ENCODE peak calls at places on chromosomes 1 and 21, in six cellular contexts. V is caudate nucleus, O is posterior cingulate gyrus, J is NCI-H1048, C is activated T-helper 1 cell treated with Interleukin-2 at 50 U/mL for 16 hours, R is endothelial cell of umbilical vein. F is an unnamed sample.

GRCh38 chr1:55252942-55253589 is 37.9 kb upstream of the USP24 start:
- DNase-seq in C (no peak), R (no peak), O (no peak), V (no peak), J (no peak), F (no peak)

GRCh38 chr1:71621785-71622184 is 541.0 kb upstream of the ZRANB2 start:
- DNase-seq in V (no peak), R (no peak), J (no peak), O (no peak), C (no peak), F (no peak)

GRCh38 chr1:36387141-36387949 is 1.6 kb upstream of the STK40 start:
- DNase-seq in V (peak; percentile 38), R (no peak), J (no peak), C (no peak), O (no peak), F (no peak)

GRCh38 chr1:46363121-46363520 is 22.5 kb downstream of the NSUN4 start:
- DNase-seq in O (no peak), C (no peak), R (no peak), V (no peak), J (no peak), F (no peak)

GRCh38 chr1:100622037-100622436 is 84.1 kb downstream of the GPR88 start:
- DNase-seq in C (no peak), V (peak; percentile 9), R (peak; percentile 96), O (no peak), J (no peak), F (no peak)

GRCh38 chr1:61073871-61074270 is 8.5 kb upstream of the NFIA start:
- DNase-seq in R (no peak), O (no peak), V (no peak), J (no peak), C (no peak), F (no peak)

GRCh38 chr1:8706995-8707396 is 110.4 kb downstream of the RERE start:
- DNase-seq in J (no peak), O (no peak), R (no peak), V (no peak), C (no peak), F (no peak)

GRCh38 chr1:22119626-22120468 is 23.1 kb downstream of the WNT4 start:
- DNase-seq in J (no peak), V (no peak), O (no peak), C (no peak), R (no peak), F (no peak)

GRCh38 chr1:82759035-82759434 is 958.3 kb downstream of the ADGRL2 start:
- DNase-seq in V (no peak), J (no peak), C (no peak), R (no peak), O (no peak), F (no peak)

GRCh38 chr1:24327886-24328285 is 8.7 kb downstream of the GRHL3 start:
- DNase-seq in V (no peak), C (no peak), J (no peak), R (no peak), O (no peak), F (no peak)

GRCh38 chr1:221961532-221962292 is 219.8 kb upstream of the DUSP10 start:
- DNase-seq in J (no peak), R (no peak), O (no peak), C (no peak), V (no peak), F (no peak)

GRCh38 chr1:116168277-116169032 is 57.3 kb downstream of the MAB21L3 start:
- DNase-seq in V (peak; percentile 72), J (peak; percentile 82), R (peak; percentile 53), O (peak; percentile 74), C (peak; percentile 75), F (no peak)

GRCh38 chr1:242629396-242629795 is 104.9 kb upstream of the PLD5 start:
- DNase-seq in O (no peak), R (no peak), J (no peak), V (no peak), C (no peak), F (no peak)

GRCh38 chr1:246117066-246117791 is 389.9 kb downstream of the SMYD3 start:
- DNase-seq in J (peak; percentile 58), O (no peak), V (peak; percentile 33), R (peak; percentile 70), C (peak; percentile 1), F (no peak)

GRCh38 chr1:45089711-45090110 is 77.7 kb downstream of the UROD start:
- DNase-seq in V (no peak), J (no peak), R (no peak), C (no peak), O (no peak), F (no peak)

GRCh38 chr1:17212009-17212408 is 7.1 kb downstream of the PADI1 start:
- DNase-seq in V (no peak), R (no peak), C (no peak), O (no peak), J (no peak), F (no peak)

GRCh38 chr1:77768006-77768405 is 8.4 kb upstream of the USP33 start:
- DNase-seq in O (no peak), V (no peak), R (no peak), C (no peak), J (no peak), F (no peak)

GRCh38 chr1:177567393-177567792 is 396.6 kb downstream of the BRINP2 start:
- DNase-seq in J (no peak), R (no peak), V (no peak), C (no peak), O (no peak), F (no peak)

GRCh38 chr1:245500546-245500945 is 345.8 kb downstream of the KIF26B start:
- DNase-seq in V (no peak), R (no peak), O (no peak), C (no peak), J (no peak), F (no peak)

GRCh38 chr1:9639190-9639589 is 12.3 kb upstream of the PIK3CD start:
- DNase-seq in V (no peak), O (no peak), C (no peak), J (no peak), R (no peak), F (no peak)

GRCh38 chr1:169060010-169060722 is 46.3 kb upstream of the ATP1B1 start:
- DNase-seq in O (no peak), V (no peak), J (no peak), C (no peak), R (no peak), F (no peak)

GRCh38 chr1:166730299-166730888 is 108.9 kb upstream of the POGK start:
- DNase-seq in J (no peak), C (no peak), R (no peak), V (no peak), O (no peak), F (no peak)

GRCh38 chr1:155466996-155467395 is 95.6 kb downstream of the ASH1L start:
- DNase-seq in O (no peak), J (no peak), V (no peak), C (no peak), R (peak; percentile 57), F (no peak)

GRCh38 chr1:44610527-44611148 is 63.6 kb downstream of the TMEM53 start:
- DNase-seq in V (no peak), O (no peak), J (no peak), C (no peak), R (no peak), F (no peak)

GRCh38 chr1:225700164-225700740 is 47.3 kb upstream of the ENAH start:
- DNase-seq in R (peak; percentile 67), C (no peak), O (no peak), J (peak; percentile 43), V (no peak), F (no peak)

GRCh38 chr1:80056179-80056578 is 1049.6 kb upstream of the ADGRL4 start:
- DNase-seq in J (no peak), R (no peak), O (no peak), V (no peak), C (no peak), F (no peak)

GRCh38 chr1:66752000-66752592 is at the start of gene DYNLT5:
- DNase-seq in V (no peak), O (peak; percentile 64), C (no peak), J (no peak), R (peak; percentile 72), F (no peak)

GRCh38 chr1:166980818-166981217 is 5.5 kb upstream of the ILDR2 start:
- DNase-seq in O (no peak), R (no peak), V (no peak), J (no peak), C (no peak), F (no peak)

GRCh38 chr1:101632548-101633256 is 364.0 kb downstream of the OLFM3 start:
- DNase-seq in C (no peak), J (no peak), O (no peak), R (no peak), V (no peak), F (no peak)

GRCh38 chr21:44090332-44090731 is 16.9 kb upstream of the PWP2 start:
- DNase-seq in C (no peak), V (no peak), R (no peak), O (no peak), J (no peak), F (no peak)

GRCh38 chr1:64841330-64842065 is 96.6 kb downstream of the RAVER2 start:
- DNase-seq in O (no peak), C (no peak), J (no peak), R (no peak), V (no peak), F (no peak)

F was measured in SK-N-MC.